ENCODE peak calls at places on chromosomes 1 and 21, in four cellular contexts. A is A549, G is thoracic aorta, Y is fibroblast of pulmonary artery. I is an unnamed sample.
A peak's percentile ranks its signal among the peaks of the same experiment; 100 is the strongest.

GRCh38 chr21:44253832-44254700 is 7.6 kb downstream of the DNMT3L start:
- DNase-seq in Y (no peak), A (no peak), G (no peak), I (no peak)

GRCh38 chr1:243974451-243975292 is 76.4 kb upstream of the ZBTB18 start:
- DNase-seq in A (no peak), G (no peak), Y (peak; percentile 59), I (peak; percentile 40)

GRCh38 chr1:84156210-84156621 is 12.1 kb downstream of the PRKACB start:
- DNase-seq in Y (peak; percentile 79), G (no peak), A (peak; percentile 2), I (peak; percentile 74)

GRCh38 chr1:184340984-184341383 is 45.8 kb upstream of the C1orf21 start:
- DNase-seq in G (no peak), Y (peak; percentile 4), A (no peak), I (peak; percentile 9)

GRCh38 chr21:45330075-45330781 is 42.5 kb upstream of the POFUT2 start:
- DNase-seq in A (peak; percentile 67), G (no peak), Y (peak; percentile 85), I (peak; percentile 89)

GRCh38 chr1:173823776-173824314 is 628 bp upstream of the DARS2 start:
- DNase-seq in Y (no peak), G (no peak), A (no peak), I (no peak)

GRCh38 chr21:16794944-16795343 is 717.9 kb upstream of the CXADR start:
- DNase-seq in Y (peak; percentile 88), A (peak; percentile 1), G (no peak), I (peak; percentile 65)

GRCh38 chr1:48194801-48195200 is 27.7 kb upstream of the SLC5A9 start:
- DNase-seq in A (no peak), Y (no peak), G (no peak), I (no peak)

GRCh38 chr21:45305831-45306230 is 18.1 kb upstream of the POFUT2 start:
- DNase-seq in A (no peak), Y (no peak), G (no peak), I (no peak)

GRCh38 chr21:34974162-34974981 is 74.7 kb downstream of the RUNX1 start:
- DNase-seq in A (no peak), Y (no peak), G (no peak), I (peak; percentile 27)

GRCh38 chr1:107175102-107175501 is 34.3 kb downstream of the NTNG1 start:
- DNase-seq in G (no peak), Y (no peak), A (no peak), I (no peak)

GRCh38 chr1:154752273-154753030 is 117.6 kb downstream of the KCNN3 start:
- DNase-seq in Y (no peak), G (no peak), A (no peak), I (no peak)

GRCh38 chr1:226692067-226692792 is 46.9 kb downstream of the ITPKB start:
- DNase-seq in Y (no peak), A (no peak), G (no peak), I (no peak)

DNA sequence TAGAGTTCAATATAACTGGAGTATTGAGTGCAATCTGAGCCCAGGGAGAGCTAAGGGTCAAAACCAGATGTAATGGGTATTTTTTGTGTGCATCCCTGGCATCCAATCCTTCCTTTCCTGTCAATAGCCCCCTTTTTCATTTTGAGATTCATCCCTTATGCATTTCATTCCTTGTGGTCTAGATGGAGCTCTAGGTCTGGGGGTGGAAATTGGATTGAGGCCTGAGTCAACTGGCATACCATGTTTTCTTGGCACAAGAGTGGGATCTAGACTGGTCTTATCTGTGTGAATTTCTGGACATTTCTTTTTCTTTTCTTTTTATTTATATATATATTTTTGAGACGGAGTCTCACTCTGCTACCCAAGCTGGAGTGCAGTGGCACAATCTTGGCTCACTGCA is 67.3 kb upstream of the RAB3GAP2 start:
- DNase-seq in G (no peak), Y (no peak), A (no peak), I (no peak)
- TF ChIP-seq CTCF in G (no peak), Y (no peak), A (no peak), I (no peak)

DNA sequence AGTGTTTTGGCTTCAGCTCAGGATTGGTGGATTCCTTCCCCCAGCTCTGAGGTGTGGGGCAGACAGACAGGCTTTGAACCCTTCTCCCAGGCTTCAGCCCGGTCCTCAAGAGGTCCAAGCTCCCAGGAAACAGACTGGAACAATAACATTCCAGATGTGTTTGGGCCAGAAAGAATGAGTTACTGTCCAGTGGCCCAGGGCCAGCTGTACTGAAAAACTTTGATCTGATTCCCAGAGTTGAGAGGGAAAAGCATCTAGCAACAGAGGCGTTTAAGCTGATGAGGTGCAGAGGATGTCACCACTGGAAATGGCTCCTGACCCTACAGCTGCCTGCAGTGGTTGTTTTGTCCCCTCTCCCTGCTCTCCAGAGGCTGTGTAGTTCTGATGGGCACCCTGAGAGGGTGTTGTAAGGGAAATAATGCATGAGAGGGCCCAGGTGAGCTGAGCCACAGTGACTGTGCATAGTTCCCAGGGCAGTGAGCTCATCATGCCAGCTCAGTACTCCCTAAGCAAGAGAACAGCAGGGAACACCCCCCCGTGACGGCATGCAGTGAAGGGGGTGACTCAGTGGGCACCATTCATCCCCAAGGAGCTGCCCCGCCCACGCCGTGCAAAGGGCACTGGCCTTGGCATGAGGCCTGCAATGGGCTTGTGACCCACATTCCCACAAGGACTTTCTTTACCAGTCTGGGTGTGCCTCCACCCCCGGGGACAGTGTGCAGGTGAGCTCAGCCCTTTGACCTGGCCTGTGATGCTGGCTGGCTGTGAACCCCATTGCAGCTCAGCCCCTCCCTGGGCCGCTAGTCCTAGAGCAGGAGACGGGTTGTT is 13.8 kb upstream of the SFN start:
- DNase-seq in Y (peak; percentile 71), A (peak; percentile 84), G (no peak), I (peak; percentile 49)
- H3K4me3 ChIP-seq in Y (no peak overlapping the region), A (no peak overlapping the region), G (no peak overlapping the region), I (no peak overlapping the region)

GRCh38 chr1:198825254-198825653 is 186.4 kb downstream of the PTPRC start:
- DNase-seq in Y (no peak), A (no peak), G (no peak), I (no peak)

GRCh38 chr1:198829356-198829755 is 190.5 kb downstream of the PTPRC start:
- DNase-seq in A (no peak), Y (no peak), G (no peak), I (no peak)

GRCh38 chr1:198830397-198830796 is 191.6 kb downstream of the PTPRC start:
- DNase-seq in Y (no peak), A (no peak), G (no peak), I (no peak)

GRCh38 chr1:198833706-198834497 is 195.1 kb downstream of the PTPRC start:
- DNase-seq in Y (no peak), A (no peak), G (no peak), I (no peak)

DNA sequence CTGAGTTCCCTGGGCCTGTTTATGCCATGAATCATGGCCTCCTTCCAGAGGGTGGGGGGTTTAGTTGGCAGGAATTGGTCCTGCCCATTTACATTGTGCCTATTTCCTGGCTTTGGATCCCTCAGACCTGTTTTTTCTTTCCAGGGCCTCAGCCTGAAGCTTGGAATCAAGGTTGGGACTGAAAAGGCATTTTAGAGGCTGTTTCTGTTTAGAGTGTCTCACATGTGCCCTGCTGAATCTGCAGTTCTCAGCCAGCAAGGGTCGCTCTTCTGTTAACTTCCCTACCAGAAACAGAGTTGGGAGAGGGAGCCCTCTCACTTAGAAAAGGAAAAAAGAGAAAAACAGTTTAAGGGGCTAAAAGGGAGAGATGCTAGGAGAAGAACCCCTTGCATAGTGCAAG is 191.1 kb downstream of the PTPRC start:
- DNase-seq in G (no peak), Y (peak; percentile 56), A (no peak), I (peak; percentile 27)
- TF ChIP-seq CTCF in G (no peak), Y (peak; percentile 48), A (no peak), I (peak; percentile 40)

GRCh38 chr1:160097196-160097910 is 1.1 kb downstream of the IGSF8 start:
- DNase-seq in Y (no peak), A (no peak), G (no peak), I (no peak)

GRCh38 chr1:160095382-160096105 is 2.9 kb downstream of the IGSF8 start:
- DNase-seq in A (no peak), Y (no peak), G (no peak), I (no peak)

GRCh38 chr1:160097911-160098851 is at the start of gene IGSF8:
- DNase-seq in G (peak; percentile 73), A (peak; percentile 78), Y (peak; percentile 78), I (peak; percentile 83)

GRCh38 chr1:160094806-160095205 is 3.6 kb downstream of the IGSF8 start:
- DNase-seq in G (no peak), Y (no peak), A (no peak), I (no peak)

DNA sequence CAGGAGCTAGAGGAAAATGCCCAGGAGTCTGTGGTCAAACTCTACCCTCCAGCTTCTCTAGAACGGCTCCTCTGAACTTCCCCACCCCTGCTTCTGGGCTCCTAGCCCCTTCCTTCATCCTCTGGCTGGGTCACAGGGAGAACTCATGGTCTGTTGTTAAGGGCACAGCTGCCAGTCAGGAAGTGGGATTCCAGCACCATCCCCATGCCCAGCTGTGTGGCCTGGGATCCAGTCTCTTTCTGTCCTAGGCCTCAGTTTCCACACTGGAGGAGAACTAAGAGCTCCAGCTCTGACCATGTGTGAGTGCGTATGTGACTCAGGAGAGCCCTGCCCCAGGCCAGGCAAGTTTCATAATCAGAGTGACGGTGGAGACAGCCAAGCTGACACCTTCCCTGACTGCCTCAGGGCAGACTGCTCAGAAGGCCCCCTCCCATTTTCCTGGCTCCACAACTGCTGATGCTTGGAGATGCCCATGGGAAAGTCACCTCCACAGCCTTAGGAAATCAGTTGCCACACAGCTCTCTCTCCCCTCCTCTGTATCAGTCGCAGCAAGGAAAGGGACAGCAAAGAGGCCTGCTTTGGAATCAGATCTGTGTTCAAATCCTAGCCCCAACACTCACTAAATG is 1.8 kb downstream of the IGSF8 start:
- DNase-seq in Y (peak; percentile 16), G (no peak), A (no peak), I (peak; percentile 61)
- H3K4me3 ChIP-seq in Y (no peak overlapping the region), G (peak overlapping the region; percentile 79), A (no peak overlapping the region), I (no peak overlapping the region)

GRCh38 chr1:17265162-17265561 is 16.3 kb downstream of the PADI3 start:
- DNase-seq in Y (no peak), G (no peak), A (no peak), I (peak; percentile 9)
- TF ChIP-seq CTCF in Y (no peak), G (no peak), A (no peak), I (no peak)

GRCh38 chr21:37074546-37074945 is 1.5 kb downstream of the TTC3 start:
- DNase-seq in G (no peak), Y (no peak), A (no peak), I (peak; percentile 14)
- H3K4me3 ChIP-seq in G (peak overlapping the region; percentile 89), Y (peak overlapping the region; percentile 67), A (peak overlapping the region; percentile 79), I (peak overlapping the region; percentile 95)

GRCh38 chr1:204255225-204255624 is 41.4 kb upstream of the GOLT1A start:
- DNase-seq in A (no peak), Y (no peak), G (no peak), I (no peak)
- TF ChIP-seq CTCF in A (no peak), Y (no peak), G (no peak), I (no peak)

GRCh38 chr1:85581138-85581801 is 709 bp downstream of the CCN1 start:
- DNase-seq in Y (peak; percentile 89), G (peak; percentile 24), A (peak; percentile 35), I (peak; percentile 71)
- H3K4me3 ChIP-seq in Y (peak overlapping the region; percentile 94), G (peak overlapping the region; percentile 75), A (peak overlapping the region; percentile 83), I (peak overlapping the region; percentile 100)

GRCh38 chr1:58032621-58033073 is 513.9 kb downstream of the OMA1 start:
- DNase-seq in Y (no peak), A (no peak), G (no peak), I (no peak)

GRCh38 chr1:58033311-58033710 is 513.2 kb downstream of the OMA1 start:
- DNase-seq in Y (no peak), A (no peak), G (no peak), I (no peak)

GRCh38 chr1:58031416-58031815 is 515.1 kb downstream of the OMA1 start:
- DNase-seq in Y (no peak), G (no peak), A (no peak), I (no peak)

GRCh38 chr1:58035523-58035922 is 511.0 kb downstream of the OMA1 start:
- DNase-seq in Y (no peak), G (no peak), A (no peak), I (no peak)
- TF ChIP-seq CTCF in Y (no peak), G (no peak), A (no peak), I (no peak)